ENCODE peak calls at places on chromosomes 13 and 19, in eight cellular contexts. L is testis, W is esophagus squamous epithelium, G is IMR-90, X is heart left ventricle, V is right lobe of liver, B is breast epithelium, H is Peyer's patch. P is an unnamed sample.

GRCh38 chr19:6752257-6753177 is 13.0 kb downstream of the TRIP10 start:
- DNase-seq in X (no peak), G (no peak), W (no peak), V (peak; percentile 88), B (no peak), L (no peak), H (peak; percentile 87), P (peak; percentile 82)

GRCh38 chr19:36488816-36489138 is 584 bp downstream of the ZNF566 start:
- DNase-seq in W (no peak), V (no peak), B (no peak), G (no peak), L (peak; percentile 44), X (peak; percentile 8), H (no peak), P (no peak)

GRCh38 chr13:19156013-19156825 is 25.4 kb downstream of the TUBA3C start:
- DNase-seq in H (no peak), W (no peak), B (no peak), X (no peak), L (no peak), V (no peak), G (no peak), P (no peak)

GRCh38 chr13:58247080-58247479 is 615.5 kb downstream of the PCDH17 start:
- DNase-seq in B (no peak), H (no peak), L (no peak), W (no peak), G (no peak), X (no peak), V (no peak), P (no peak)

GRCh38 chr19:30719991-30720329 is 347.8 kb downstream of the ZNF536 start:
- DNase-seq in B (no peak), G (no peak), V (no peak), W (no peak), L (peak; percentile 19), X (peak; percentile 33), H (no peak), P (peak; percentile 83)

GRCh38 chr13:30154931-30155330 is 152.4 kb downstream of the KATNAL1 start:
- DNase-seq in V (no peak), L (no peak), H (peak; percentile 36), X (no peak), W (no peak), B (no peak), G (no peak), P (no peak)

GRCh38 chr19:10552596-10553053 is 8.9 kb downstream of the ATG4D start:
- DNase-seq in X (no peak), L (peak; percentile 68), G (no peak), H (peak; percentile 77), W (no peak), V (no peak), B (no peak), P (no peak)

GRCh38 chr13:106038752-106039151 is 496.7 kb downstream of the EFNB2 start:
- DNase-seq in V (no peak), B (no peak), L (no peak), H (no peak), G (peak; percentile 90), W (no peak), X (no peak), P (no peak)

GRCh38 chr19:46254776-46255175 is 25.2 kb downstream of the IGFL1 start:
- DNase-seq in V (no peak), H (no peak), W (no peak), B (no peak), L (no peak), X (no peak), G (no peak), P (no peak)

GRCh38 chr13:103006706-103007426 is 59.4 kb downstream of the SLC10A2 start:
- DNase-seq in H (no peak), W (no peak), G (no peak), L (no peak), X (peak; percentile 18), V (no peak), B (no peak), P (no peak)

GRCh38 chr19:14563989-14564650 is 7.7 kb downstream of the NDUFB7 start:
- DNase-seq in X (no peak), G (no peak), L (peak; percentile 71), W (no peak), H (no peak), V (no peak), B (no peak), P (no peak)

GRCh38 chr19:6393982-6394412 is 1.0 kb upstream of the GTF2F1 start:
- DNase-seq in G (no peak), V (no peak), L (no peak), B (no peak), X (no peak), W (no peak), H (no peak), P (no peak)

GRCh38 chr19:43524922-43525835 is 1.8 kb downstream of the ETHE1 start:
- DNase-seq in L (peak; percentile 58), W (no peak), G (peak; percentile 32), H (peak; percentile 84), B (peak; percentile 78), X (no peak), V (peak; percentile 90), P (peak; percentile 94)

GRCh38 chr19:20385056-20385455 is 180.5 kb downstream of the ZNF737 start:
- DNase-seq in G (no peak), X (no peak), B (no peak), H (no peak), W (no peak), V (no peak), L (no peak), P (no peak)

GRCh38 chr19:1471514-1472107 is 7.4 kb downstream of the C19orf25 start:
- DNase-seq in B (no peak), X (no peak), H (no peak), L (no peak), V (no peak), G (no peak), W (no peak), P (no peak)

GRCh38 chr19:18377026-18377425 is 8.9 kb upstream of the GDF15 start:
- DNase-seq in X (no peak), W (no peak), G (no peak), B (no peak), V (no peak), L (no peak), H (no peak), P (no peak)

GRCh38 chr19:37654118-37654517 is 1.1 kb downstream of the ZFP30 start:
- DNase-seq in L (no peak), H (no peak), B (no peak), V (no peak), X (no peak), W (no peak), G (no peak), P (no peak)

GRCh38 chr13:65656740-65657329 is 1573.3 kb downstream of the PCDH9 start:
- DNase-seq in V (no peak), G (peak; percentile 30), W (no peak), H (no peak), B (no peak), X (no peak), L (no peak), P (no peak)

GRCh38 chr19:1161716-1162115 is 12.4 kb downstream of the SBNO2 start:
- DNase-seq in V (no peak), W (no peak), H (peak; percentile 71), L (no peak), B (no peak), X (no peak), G (peak; percentile 32), P (no peak)

GRCh38 chr13:46053162-46054012 is 841 bp upstream of the ZC3H13 start:
- DNase-seq in X (no peak), L (no peak), V (no peak), H (no peak), W (no peak), B (no peak), G (no peak), P (no peak)

GRCh38 chr13:46050771-46051170 is 1.8 kb downstream of the ZC3H13 start:
- DNase-seq in V (no peak), L (no peak), X (no peak), W (no peak), H (no peak), G (no peak), B (no peak), P (no peak)

GRCh38 chr13:46057251-46058015 is 4.9 kb upstream of the ZC3H13 start:
- DNase-seq in W (no peak), G (peak; percentile 18), X (no peak), B (peak; percentile 26), L (no peak), H (no peak), V (no peak), P (no peak)

GRCh38 chr13:46051958-46052313 is 610 bp downstream of the ZC3H13 start:
- DNase-seq in B (no peak), W (no peak), G (peak; percentile 0), H (no peak), X (no peak), L (no peak), V (no peak), P (no peak)

GRCh38 chr13:46052314-46053161 is at the start of gene ZC3H13:
- DNase-seq in L (peak; percentile 99), X (peak; percentile 93), H (peak; percentile 91), V (peak; percentile 97), W (peak; percentile 72), G (peak; percentile 96), B (peak; percentile 93), P (peak; percentile 93)
- TF ChIP-seq CTCF in L (peak; percentile 49), X (peak; percentile 45), H (peak; percentile 62), V (peak; percentile 30), W (peak; percentile 53), G (peak; percentile 32), B (peak; percentile 68), P (no peak)

GRCh38 chr13:21010621-21011020 is 50.8 kb downstream of the LATS2 start:
- DNase-seq in H (no peak), W (no peak), B (no peak), L (no peak), X (no peak), V (no peak), G (peak; percentile 47), P (peak; percentile 9)
- H3K4me3 ChIP-seq in H (no peak overlapping the region), W (no peak overlapping the region), B (no peak overlapping the region), L (no peak overlapping the region), X (no peak overlapping the region), V (no peak overlapping the region), G (no peak overlapping the region), P (no peak overlapping the region)

GRCh38 chr19:50312967-50313811 is 16.0 kb downstream of the KCNC3 start:
- DNase-seq in L (no peak), W (no peak), B (no peak), G (no peak), H (peak; percentile 40), X (no peak), V (no peak), P (no peak)
- TF ChIP-seq POLR2A in L (no peak), W (no peak), B (no peak), G (no peak), H (no peak), X (no peak), V (no peak), P (no peak)

GRCh38 chr13:49608932-49609331 is 19.4 kb upstream of the ARL11 start:
- DNase-seq in H (no peak), L (no peak), B (no peak), G (peak; percentile 10), V (no peak), W (no peak), X (no peak), P (no peak)

GRCh38 chr13:49607761-49608160 is 20.5 kb upstream of the ARL11 start:
- DNase-seq in H (no peak), B (no peak), G (no peak), L (no peak), V (no peak), X (no peak), W (no peak), P (no peak)

GRCh38 chr13:49604570-49604969 is 19.2 kb upstream of the RCBTB1 start:
- DNase-seq in B (no peak), G (no peak), L (no peak), X (no peak), V (no peak), W (no peak), H (no peak), P (no peak)

GRCh38 chr13:49610176-49610575 is 18.1 kb upstream of the ARL11 start:
- DNase-seq in L (no peak), B (no peak), W (no peak), X (peak; percentile 27), G (no peak), H (no peak), V (no peak), P (no peak)

GRCh38 chr13:49606747-49607648 is 21.3 kb upstream of the ARL11 start:
- DNase-seq in H (peak; percentile 83), G (peak; percentile 88), W (peak; percentile 32), V (peak; percentile 88), L (peak; percentile 92), X (peak; percentile 83), B (peak; percentile 85), P (peak; percentile 98)
- TF ChIP-seq CTCF in H (peak; percentile 92), G (peak; percentile 91), W (peak; percentile 83), V (peak; percentile 84), L (peak; percentile 63), X (peak; percentile 93), B (peak; percentile 77), P (no peak)